ENCODE peak calls at places on chromosome 3, in eight cellular contexts. One of them, this sample, is unnamed.

GRCh38 chr3:52827441-52827840 is 3.0 kb downstream of the ITIH4 start:
- DNase-seq in fibroblast of mammary gland: peak; percentile 17
- DNase-seq in GM12864: no peak
- DNase-seq in HFF-Myc: no peak
- DNase-seq in cardiac fibroblast: peak; percentile 18
- DNase-seq in A673: no peak
- DNase-seq in HFFc6: peak; percentile 10
- DNase-seq in A549: no peak
- DNase-seq in this sample: no peak

GRCh38 chr3:62110801-62111200 is 262.5 kb downstream of the FEZF2 start:
- DNase-seq in HFFc6: no peak
- DNase-seq in A673: no peak
- DNase-seq in GM12864: no peak
- DNase-seq in fibroblast of mammary gland: no peak
- DNase-seq in cardiac fibroblast: peak; percentile 57
- DNase-seq in A549: no peak
- DNase-seq in HFF-Myc: no peak
- DNase-seq in this sample: no peak

GRCh38 chr3:3683261-3683660 is 116.0 kb upstream of the LRRN1 start:
- DNase-seq in HFFc6: no peak
- DNase-seq in A673: no peak
- DNase-seq in GM12864: no peak
- DNase-seq in cardiac fibroblast: no peak
- DNase-seq in HFF-Myc: no peak
- DNase-seq in fibroblast of mammary gland: no peak
- DNase-seq in A549: no peak
- DNase-seq in this sample: no peak

GRCh38 chr3:196222876-196223595 is 6.7 kb downstream of the SLC51A start:
- DNase-seq in HFF-Myc: no peak
- DNase-seq in A549: no peak
- DNase-seq in HFFc6: no peak
- DNase-seq in fibroblast of mammary gland: no peak
- DNase-seq in GM12864: no peak
- DNase-seq in A673: no peak
- DNase-seq in cardiac fibroblast: no peak
- DNase-seq in this sample: no peak

GRCh38 chr3:65742914-65743313 is 295.8 kb downstream of the MAGI1 start:
- DNase-seq in HFFc6: peak; percentile 22
- DNase-seq in HFF-Myc: no peak
- DNase-seq in cardiac fibroblast: no peak
- DNase-seq in GM12864: no peak
- DNase-seq in fibroblast of mammary gland: no peak
- DNase-seq in A549: no peak
- DNase-seq in A673: no peak
- DNase-seq in this sample: no peak

GRCh38 chr3:193563999-193564398 is 9.3 kb upstream of the ATP13A4 start:
- DNase-seq in A673: peak; percentile 23
- DNase-seq in GM12864: no peak
- DNase-seq in HFFc6: no peak
- DNase-seq in HFF-Myc: no peak
- DNase-seq in A549: no peak
- DNase-seq in cardiac fibroblast: no peak
- DNase-seq in fibroblast of mammary gland: no peak
- DNase-seq in this sample: no peak

GRCh38 chr3:71063768-71064287 is 519.7 kb downstream of the FOXP1 start:
- DNase-seq in HFFc6: no peak
- DNase-seq in HFF-Myc: no peak
- DNase-seq in fibroblast of mammary gland: peak; percentile 63
- DNase-seq in cardiac fibroblast: no peak
- DNase-seq in A549: no peak
- DNase-seq in GM12864: no peak
- DNase-seq in A673: peak; percentile 41
- DNase-seq in this sample: no peak

GRCh38 chr3:22353126-22353525 is 602.1 kb upstream of the ZNF385D start:
- DNase-seq in HFFc6: no peak
- DNase-seq in GM12864: no peak
- DNase-seq in fibroblast of mammary gland: no peak
- DNase-seq in A673: no peak
- DNase-seq in HFF-Myc: no peak
- DNase-seq in cardiac fibroblast: no peak
- DNase-seq in A549: no peak
- DNase-seq in this sample: no peak

GRCh38 chr3:194333212-194333980 is 17.7 kb downstream of the CPN2 start:
- DNase-seq in cardiac fibroblast: peak; percentile 89
- DNase-seq in HFFc6: peak; percentile 85
- DNase-seq in A549: peak; percentile 82
- DNase-seq in A673: peak; percentile 93
- DNase-seq in fibroblast of mammary gland: peak; percentile 79
- DNase-seq in GM12864: no peak
- DNase-seq in HFF-Myc: peak; percentile 61
- DNase-seq in this sample: peak; percentile 87

GRCh38 chr3:170745211-170745718 is 124.7 kb downstream of the RPL22L1 start:
- DNase-seq in A673: no peak
- DNase-seq in A549: no peak
- DNase-seq in HFFc6: peak; percentile 61
- DNase-seq in fibroblast of mammary gland: peak; percentile 64
- DNase-seq in HFF-Myc: peak; percentile 83
- DNase-seq in cardiac fibroblast: peak; percentile 69
- DNase-seq in GM12864: no peak
- DNase-seq in this sample: no peak

GRCh38 chr3:172836390-172836997 is 86.0 kb downstream of the ECT2 start:
- DNase-seq in GM12864: peak; percentile 5
- DNase-seq in HFFc6: peak; percentile 38
- DNase-seq in A549: peak; percentile 60
- DNase-seq in A673: peak; percentile 78
- DNase-seq in cardiac fibroblast: peak; percentile 78
- DNase-seq in fibroblast of mammary gland: peak; percentile 61
- DNase-seq in HFF-Myc: peak; percentile 49
- DNase-seq in this sample: peak; percentile 18

GRCh38 chr3:139917226-139917785 is 17.7 kb upstream of the CLSTN2 start:
- DNase-seq in A673: no peak
- DNase-seq in fibroblast of mammary gland: no peak
- DNase-seq in cardiac fibroblast: no peak
- DNase-seq in A549: no peak
- DNase-seq in GM12864: no peak
- DNase-seq in HFFc6: no peak
- DNase-seq in HFF-Myc: no peak
- DNase-seq in this sample: no peak

GRCh38 chr3:172104471-172105072 is 65.2 kb downstream of the FNDC3B start:
- DNase-seq in fibroblast of mammary gland: no peak
- DNase-seq in A549: peak; percentile 29
- DNase-seq in A673: peak; percentile 27
- DNase-seq in HFF-Myc: no peak
- DNase-seq in HFFc6: no peak
- DNase-seq in cardiac fibroblast: peak; percentile 51
- DNase-seq in GM12864: no peak
- DNase-seq in this sample: no peak

GRCh38 chr3:181726351-181727121 is 14.8 kb downstream of the SOX2 start:
- DNase-seq in GM12864: no peak
- DNase-seq in fibroblast of mammary gland: no peak
- DNase-seq in A549: peak; percentile 47
- DNase-seq in A673: no peak
- DNase-seq in HFF-Myc: no peak
- DNase-seq in cardiac fibroblast: no peak
- DNase-seq in HFFc6: no peak
- DNase-seq in this sample: no peak

GRCh38 chr3:140953028-140953960 is 11.7 kb downstream of the SLC25A36 start:
- DNase-seq in GM12864: no peak
- DNase-seq in A549: peak; percentile 29
- DNase-seq in HFF-Myc: no peak
- DNase-seq in A673: peak; percentile 74
- DNase-seq in HFFc6: peak; percentile 63
- DNase-seq in fibroblast of mammary gland: peak; percentile 60
- DNase-seq in cardiac fibroblast: peak; percentile 39
- DNase-seq in this sample: no peak

GRCh38 chr3:52053307-52054304 is 2.8 kb downstream of the DUSP7 start:
- DNase-seq in cardiac fibroblast: peak; percentile 33
- DNase-seq in GM12864: no peak
- DNase-seq in HFFc6: peak; percentile 47
- DNase-seq in fibroblast of mammary gland: peak; percentile 60
- DNase-seq in A549: no peak
- DNase-seq in HFF-Myc: no peak
- DNase-seq in A673: peak; percentile 21
- DNase-seq in this sample: peak; percentile 65

GRCh38 chr3:195033531-195034091 is 237.3 kb downstream of the XXYLT1 start:
- DNase-seq in GM12864: no peak
- DNase-seq in HFF-Myc: no peak
- DNase-seq in HFFc6: no peak
- DNase-seq in A673: no peak
- DNase-seq in fibroblast of mammary gland: no peak
- DNase-seq in cardiac fibroblast: no peak
- DNase-seq in A549: no peak
- DNase-seq in this sample: no peak

GRCh38 chr3:89851974-89852621 is 744.7 kb downstream of the EPHA3 start:
- DNase-seq in cardiac fibroblast: peak; percentile 68
- DNase-seq in fibroblast of mammary gland: peak; percentile 1
- DNase-seq in A673: peak; percentile 92
- DNase-seq in HFF-Myc: peak; percentile 2
- DNase-seq in A549: peak; percentile 1
- DNase-seq in HFFc6: no peak
- DNase-seq in GM12864: no peak
- DNase-seq in this sample: no peak

GRCh38 chr3:60045686-60046085 is 995.9 kb upstream of the CFAP20DC start:
- DNase-seq in cardiac fibroblast: no peak
- DNase-seq in fibroblast of mammary gland: no peak
- DNase-seq in A673: no peak
- DNase-seq in HFFc6: no peak
- DNase-seq in GM12864: no peak
- DNase-seq in A549: no peak
- DNase-seq in HFF-Myc: no peak
- DNase-seq in this sample: no peak

GRCh38 chr3:24829632-24830229 is 335.1 kb upstream of the THRB start:
- DNase-seq in fibroblast of mammary gland: no peak
- DNase-seq in A673: no peak
- DNase-seq in A549: peak; percentile 8
- DNase-seq in HFF-Myc: no peak
- DNase-seq in cardiac fibroblast: no peak
- DNase-seq in GM12864: no peak
- DNase-seq in HFFc6: no peak
- DNase-seq in this sample: no peak

GRCh38 chr3:115660646-115661442 is 37.5 kb downstream of the GAP43 start:
- DNase-seq in HFF-Myc: no peak
- DNase-seq in GM12864: no peak
- DNase-seq in cardiac fibroblast: no peak
- DNase-seq in A673: peak; percentile 47
- DNase-seq in fibroblast of mammary gland: no peak
- DNase-seq in HFFc6: no peak
- DNase-seq in A549: no peak
- DNase-seq in this sample: no peak

GRCh38 chr3:152105446-152105845 is 163.3 kb upstream of the MBNL1 start:
- DNase-seq in HFFc6: no peak
- DNase-seq in A673: no peak
- DNase-seq in GM12864: no peak
- DNase-seq in HFF-Myc: no peak
- DNase-seq in fibroblast of mammary gland: no peak
- DNase-seq in cardiac fibroblast: no peak
- DNase-seq in A549: no peak
- DNase-seq in this sample: no peak

GRCh38 chr3:16309558-16309957 is 44.5 kb downstream of the OXNAD1 start:
- DNase-seq in fibroblast of mammary gland: peak; percentile 61
- DNase-seq in A549: no peak
- DNase-seq in HFF-Myc: peak; percentile 31
- DNase-seq in GM12864: no peak
- DNase-seq in cardiac fibroblast: peak; percentile 32
- DNase-seq in A673: peak; percentile 41
- DNase-seq in HFFc6: no peak
- DNase-seq in this sample: no peak

GRCh38 chr3:186888569-186888968 is 41.8 kb upstream of the ST6GAL1 start:
- DNase-seq in cardiac fibroblast: no peak
- DNase-seq in fibroblast of mammary gland: no peak
- DNase-seq in A673: no peak
- DNase-seq in A549: no peak
- DNase-seq in GM12864: no peak
- DNase-seq in HFFc6: no peak
- DNase-seq in HFF-Myc: peak; percentile 6
- DNase-seq in this sample: no peak
- TF ChIP-seq CTCF in cardiac fibroblast: no peak
- TF ChIP-seq CTCF in fibroblast of mammary gland: no peak
- TF ChIP-seq CTCF in A673: no peak
- TF ChIP-seq CTCF in A549: no peak
- TF ChIP-seq CTCF in GM12864: no peak
- TF ChIP-seq CTCF in HFFc6: no peak
- TF ChIP-seq CTCF in HFF-Myc: no peak
- TF ChIP-seq CTCF in this sample: no peak

DNA sequence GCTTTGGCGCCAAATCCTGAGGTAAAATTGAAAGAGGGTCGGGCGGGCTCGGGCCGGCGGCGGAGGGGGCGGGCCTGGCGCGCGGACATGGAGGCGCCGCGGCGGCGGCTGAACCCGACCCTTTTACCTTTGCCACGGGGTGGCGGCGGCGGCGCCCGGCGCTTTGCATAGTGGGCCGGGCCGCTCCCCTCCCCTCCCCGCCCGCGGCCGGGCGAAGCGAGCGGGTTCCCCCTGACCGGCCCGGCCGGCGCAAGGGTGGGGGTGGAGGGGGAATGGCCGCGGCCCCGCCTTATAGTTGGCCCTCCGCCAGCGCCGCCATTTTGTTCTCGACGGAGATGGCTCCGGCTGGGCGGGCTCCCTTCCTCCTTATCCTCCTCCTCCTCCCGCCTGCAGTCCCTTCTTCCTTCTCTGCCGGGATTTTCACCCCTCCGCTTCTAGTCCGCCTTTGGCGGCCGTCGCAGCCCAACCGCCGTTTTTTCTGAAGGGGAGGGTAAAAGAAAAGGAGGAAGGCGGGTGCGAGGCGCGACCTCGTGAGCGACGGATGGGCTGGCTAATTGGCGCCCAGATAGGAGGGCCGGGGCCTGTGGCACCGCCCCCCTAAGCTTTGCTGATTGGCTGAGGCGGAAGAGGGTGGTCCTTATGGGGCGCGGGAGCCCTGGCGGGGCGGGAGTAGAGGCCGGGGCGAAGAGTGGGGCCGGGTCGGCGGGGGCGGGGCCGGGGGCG is 664 bp downstream of the NR2C2 start:
- DNase-seq in HFFc6: peak; percentile 91
- DNase-seq in A549: peak; percentile 97
- DNase-seq in A673: peak; percentile 97
- DNase-seq in fibroblast of mammary gland: peak; percentile 94
- DNase-seq in GM12864: peak; percentile 86
- DNase-seq in HFF-Myc: peak; percentile 84
- DNase-seq in cardiac fibroblast: peak; percentile 98
- DNase-seq in this sample: peak; percentile 99
- TF ChIP-seq CTCF in HFFc6: no peak
- TF ChIP-seq CTCF in A549: no peak
- TF ChIP-seq CTCF in A673: no peak
- TF ChIP-seq CTCF in fibroblast of mammary gland: no peak
- TF ChIP-seq CTCF in GM12864: no peak
- TF ChIP-seq CTCF in HFF-Myc: no peak
- TF ChIP-seq CTCF in cardiac fibroblast: no peak
- TF ChIP-seq CTCF in this sample: no peak

GRCh38 chr3:13648744-13649096 is 99.8 kb downstream of the FBLN2 start:
- DNase-seq in A673: no peak
- DNase-seq in GM12864: no peak
- DNase-seq in HFF-Myc: no peak
- DNase-seq in cardiac fibroblast: no peak
- DNase-seq in HFFc6: no peak
- DNase-seq in fibroblast of mammary gland: no peak
- DNase-seq in A549: no peak
- DNase-seq in this sample: no peak
- TF ChIP-seq CTCF in A673: no peak
- TF ChIP-seq CTCF in GM12864: no peak
- TF ChIP-seq CTCF in HFF-Myc: no peak
- TF ChIP-seq CTCF in cardiac fibroblast: no peak
- TF ChIP-seq CTCF in HFFc6: no peak
- TF ChIP-seq CTCF in fibroblast of mammary gland: no peak
- TF ChIP-seq CTCF in A549: no peak
- TF ChIP-seq CTCF in this sample: no peak

GRCh38 chr3:80785475-80785874 is 976.0 kb downstream of the GBE1 start:
- DNase-seq in GM12864: no peak
- DNase-seq in fibroblast of mammary gland: no peak
- DNase-seq in A673: peak; percentile 15
- DNase-seq in HFF-Myc: no peak
- DNase-seq in A549: no peak
- DNase-seq in HFFc6: no peak
- DNase-seq in cardiac fibroblast: no peak
- DNase-seq in this sample: no peak
- TF ChIP-seq CTCF in GM12864: no peak
- TF ChIP-seq CTCF in fibroblast of mammary gland: no peak
- TF ChIP-seq CTCF in A673: peak; percentile 37
- TF ChIP-seq CTCF in HFF-Myc: no peak
- TF ChIP-seq CTCF in A549: no peak
- TF ChIP-seq CTCF in HFFc6: no peak
- TF ChIP-seq CTCF in cardiac fibroblast: no peak
- TF ChIP-seq CTCF in this sample: no peak